ENCODE peak calls at places on chromosomes 12 and 14, in four cellular contexts. One of them, this sample, is unnamed.

GRCh38 chr12:106223485-106224391 is 24.1 kb downstream of the CKAP4 start:
- DNase-seq in stimulated activated CD4-positive, alpha-beta T cell treated with anti-CD3 and anti-CD28 coated beads, Interleukin-12 subunit alpha, Interleukin-12 subunit beta, amount 100 ng/mL, for 24 hours: peak; percentile 66
- DNase-seq in GM13976: peak; percentile 82
- DNase-seq in HFFc6: peak; percentile 61
- DNase-seq in this sample: peak; percentile 49

GRCh38 chr12:570949-571794 is 92.1 kb downstream of the NINJ2 start:
- DNase-seq in stimulated activated CD4-positive, alpha-beta T cell treated with anti-CD3 and anti-CD28 coated beads, Interleukin-12 subunit alpha, Interleukin-12 subunit beta, amount 100 ng/mL, for 24 hours: no peak
- DNase-seq in HFFc6: peak; percentile 77
- DNase-seq in GM13976: no peak
- DNase-seq in this sample: peak; percentile 85

GRCh38 chr14:38105106-38105702 is 102.5 kb upstream of the SSTR1 start:
- DNase-seq in GM13976: no peak
- DNase-seq in HFFc6: no peak
- DNase-seq in stimulated activated CD4-positive, alpha-beta T cell treated with anti-CD3 and anti-CD28 coated beads, Interleukin-12 subunit alpha, Interleukin-12 subunit beta, amount 100 ng/mL, for 24 hours: no peak
- DNase-seq in this sample: no peak

GRCh38 chr14:28773917-28774691 is 7.5 kb downstream of the FOXG1 start:
- DNase-seq in HFFc6: no peak
- DNase-seq in GM13976: peak; percentile 48
- DNase-seq in stimulated activated CD4-positive, alpha-beta T cell treated with anti-CD3 and anti-CD28 coated beads, Interleukin-12 subunit alpha, Interleukin-12 subunit beta, amount 100 ng/mL, for 24 hours: no peak
- DNase-seq in this sample: no peak

GRCh38 chr12:111328138-111328537 is 40.8 kb downstream of the PHETA1 start:
- DNase-seq in HFFc6: no peak
- DNase-seq in stimulated activated CD4-positive, alpha-beta T cell treated with anti-CD3 and anti-CD28 coated beads, Interleukin-12 subunit alpha, Interleukin-12 subunit beta, amount 100 ng/mL, for 24 hours: no peak
- DNase-seq in GM13976: no peak
- DNase-seq in this sample: no peak

GRCh38 chr12:43653917-43654316 is 101.9 kb upstream of the ADAMTS20 start:
- DNase-seq in HFFc6: no peak
- DNase-seq in stimulated activated CD4-positive, alpha-beta T cell treated with anti-CD3 and anti-CD28 coated beads, Interleukin-12 subunit alpha, Interleukin-12 subunit beta, amount 100 ng/mL, for 24 hours: no peak
- DNase-seq in GM13976: no peak
- DNase-seq in this sample: no peak

GRCh38 chr12:65199604-65200003 is 30.2 kb downstream of the LEMD3 start:
- DNase-seq in stimulated activated CD4-positive, alpha-beta T cell treated with anti-CD3 and anti-CD28 coated beads, Interleukin-12 subunit alpha, Interleukin-12 subunit beta, amount 100 ng/mL, for 24 hours: no peak
- DNase-seq in GM13976: no peak
- DNase-seq in HFFc6: no peak
- DNase-seq in this sample: no peak

GRCh38 chr14:42241101-42241500 is 634.4 kb downstream of the LRFN5 start:
- DNase-seq in stimulated activated CD4-positive, alpha-beta T cell treated with anti-CD3 and anti-CD28 coated beads, Interleukin-12 subunit alpha, Interleukin-12 subunit beta, amount 100 ng/mL, for 24 hours: no peak
- DNase-seq in HFFc6: no peak
- DNase-seq in GM13976: no peak
- DNase-seq in this sample: no peak

GRCh38 chr12:111034911-111035577 is 114.7 kb upstream of the MYL2 start:
- DNase-seq in stimulated activated CD4-positive, alpha-beta T cell treated with anti-CD3 and anti-CD28 coated beads, Interleukin-12 subunit alpha, Interleukin-12 subunit beta, amount 100 ng/mL, for 24 hours: no peak
- DNase-seq in HFFc6: no peak
- DNase-seq in GM13976: no peak
- DNase-seq in this sample: no peak

GRCh38 chr14:60594077-60594476 is 55.2 kb downstream of the SIX1 start:
- DNase-seq in stimulated activated CD4-positive, alpha-beta T cell treated with anti-CD3 and anti-CD28 coated beads, Interleukin-12 subunit alpha, Interleukin-12 subunit beta, amount 100 ng/mL, for 24 hours: no peak
- DNase-seq in GM13976: no peak
- DNase-seq in HFFc6: no peak
- DNase-seq in this sample: no peak

GRCh38 chr14:100065942-100066574 is 836 bp downstream of the EVL start:
- DNase-seq in HFFc6: no peak
- DNase-seq in stimulated activated CD4-positive, alpha-beta T cell treated with anti-CD3 and anti-CD28 coated beads, Interleukin-12 subunit alpha, Interleukin-12 subunit beta, amount 100 ng/mL, for 24 hours: peak; percentile 71
- DNase-seq in GM13976: peak; percentile 60
- DNase-seq in this sample: no peak

GRCh38 chr12:103524238-103524875 is 28.6 kb upstream of the C12orf42 start:
- DNase-seq in stimulated activated CD4-positive, alpha-beta T cell treated with anti-CD3 and anti-CD28 coated beads, Interleukin-12 subunit alpha, Interleukin-12 subunit beta, amount 100 ng/mL, for 24 hours: no peak
- DNase-seq in GM13976: no peak
- DNase-seq in HFFc6: no peak
- DNase-seq in this sample: no peak

GRCh38 chr12:30739020-30739419 is 15.7 kb downstream of the CAPRIN2 start:
- DNase-seq in HFFc6: no peak
- DNase-seq in stimulated activated CD4-positive, alpha-beta T cell treated with anti-CD3 and anti-CD28 coated beads, Interleukin-12 subunit alpha, Interleukin-12 subunit beta, amount 100 ng/mL, for 24 hours: no peak
- DNase-seq in GM13976: no peak
- DNase-seq in this sample: no peak

GRCh38 chr14:96129128-96129736 is 75.4 kb upstream of the BDKRB2 start:
- DNase-seq in GM13976: no peak
- DNase-seq in stimulated activated CD4-positive, alpha-beta T cell treated with anti-CD3 and anti-CD28 coated beads, Interleukin-12 subunit alpha, Interleukin-12 subunit beta, amount 100 ng/mL, for 24 hours: no peak
- DNase-seq in HFFc6: no peak
- DNase-seq in this sample: no peak

GRCh38 chr12:38417101-38417500 is 100.5 kb downstream of the ALG10B start:
- DNase-seq in HFFc6: no peak
- DNase-seq in GM13976: no peak
- DNase-seq in stimulated activated CD4-positive, alpha-beta T cell treated with anti-CD3 and anti-CD28 coated beads, Interleukin-12 subunit alpha, Interleukin-12 subunit beta, amount 100 ng/mL, for 24 hours: no peak
- DNase-seq in this sample: no peak

GRCh38 chr12:49917126-49917787 is 13.6 kb upstream of the FAIM2 start:
- DNase-seq in HFFc6: no peak
- DNase-seq in stimulated activated CD4-positive, alpha-beta T cell treated with anti-CD3 and anti-CD28 coated beads, Interleukin-12 subunit alpha, Interleukin-12 subunit beta, amount 100 ng/mL, for 24 hours: no peak
- DNase-seq in GM13976: no peak
- DNase-seq in this sample: no peak

GRCh38 chr12:73181244-73181643 is 909.1 kb downstream of the TRHDE start:
- DNase-seq in HFFc6: no peak
- DNase-seq in GM13976: no peak
- DNase-seq in stimulated activated CD4-positive, alpha-beta T cell treated with anti-CD3 and anti-CD28 coated beads, Interleukin-12 subunit alpha, Interleukin-12 subunit beta, amount 100 ng/mL, for 24 hours: no peak
- DNase-seq in this sample: no peak